ENCODE peak calls at places on chromosomes 6 and 20, in eight cellular contexts. One of them, this sample, is unnamed.

GRCh38 chr6:104855507-104855906 is 4.2 kb downstream of the HACE1 start:
- DNase-seq in left lung: no peak
- DNase-seq in Peyer's patch: no peak
- DNase-seq in stomach: no peak
- DNase-seq in Calu3: no peak
- DNase-seq in PC-3: peak
- DNase-seq in fibroblast of pulmonary artery: peak
- DNase-seq in AG04449: no peak
- DNase-seq in this sample: no peak

GRCh38 chr6:81769834-81770233 is 17.4 kb upstream of the TENT5A start:
- DNase-seq in left lung: no peak
- DNase-seq in Peyer's patch: no peak
- DNase-seq in stomach: no peak
- DNase-seq in Calu3: no peak
- DNase-seq in PC-3: peak
- DNase-seq in fibroblast of pulmonary artery: no peak
- DNase-seq in AG04449: no peak
- DNase-seq in this sample: no peak

GRCh38 chr6:25088513-25088912 is 152.8 kb upstream of the RIPOR2 start:
- DNase-seq in left lung: no peak
- DNase-seq in Peyer's patch: no peak
- DNase-seq in stomach: no peak
- DNase-seq in Calu3: no peak
- DNase-seq in PC-3: no peak
- DNase-seq in fibroblast of pulmonary artery: peak
- DNase-seq in AG04449: no peak
- DNase-seq in this sample: no peak

GRCh38 chr20:46230811-46231282 is 77.5 kb downstream of the CDH22 start:
- DNase-seq in left lung: no peak
- DNase-seq in Peyer's patch: no peak
- DNase-seq in stomach: no peak
- DNase-seq in Calu3: peak
- DNase-seq in PC-3: peak
- DNase-seq in fibroblast of pulmonary artery: peak
- DNase-seq in AG04449: no peak
- DNase-seq in this sample: no peak

GRCh38 chr20:2693286-2693995 is 861 bp downstream of the EBF4 start:
- DNase-seq in left lung: peak
- DNase-seq in Peyer's patch: no peak
- DNase-seq in stomach: peak
- DNase-seq in Calu3: peak
- DNase-seq in PC-3: no peak
- DNase-seq in fibroblast of pulmonary artery: peak
- DNase-seq in AG04449: no peak
- DNase-seq in this sample: peak

GRCh38 chr6:49457771-49458170 is 5.3 kb downstream of the MMUT start:
- DNase-seq in left lung: no peak
- DNase-seq in Peyer's patch: no peak
- DNase-seq in stomach: no peak
- DNase-seq in Calu3: no peak
- DNase-seq in PC-3: no peak
- DNase-seq in fibroblast of pulmonary artery: no peak
- DNase-seq in AG04449: no peak
- DNase-seq in this sample: no peak

GRCh38 chr20:16459019-16459700 is 114.1 kb downstream of the KIF16B start:
- DNase-seq in left lung: no peak
- DNase-seq in Peyer's patch: no peak
- DNase-seq in stomach: no peak
- DNase-seq in Calu3: no peak
- DNase-seq in PC-3: peak
- DNase-seq in fibroblast of pulmonary artery: peak
- DNase-seq in AG04449: peak
- DNase-seq in this sample: peak

GRCh38 chr6:160254467-160255312 is 3.9 kb downstream of the SLC22A2 start:
- DNase-seq in left lung: no peak
- DNase-seq in Peyer's patch: peak
- DNase-seq in stomach: no peak
- DNase-seq in Calu3: peak
- DNase-seq in PC-3: peak
- DNase-seq in fibroblast of pulmonary artery: no peak
- DNase-seq in AG04449: no peak
- DNase-seq in this sample: no peak

GRCh38 chr6:149929422-149929821 is 6.5 kb upstream of the RAET1G start:
- DNase-seq in left lung: no peak
- DNase-seq in Peyer's patch: no peak
- DNase-seq in stomach: no peak
- DNase-seq in Calu3: peak
- DNase-seq in PC-3: peak
- DNase-seq in fibroblast of pulmonary artery: no peak
- DNase-seq in AG04449: no peak
- DNase-seq in this sample: peak

GRCh38 chr6:43970913-43971775 is 156.1 kb downstream of the MRPL14 start:
- DNase-seq in left lung: no peak
- DNase-seq in Peyer's patch: no peak
- DNase-seq in stomach: peak
- DNase-seq in Calu3: peak
- DNase-seq in PC-3: peak
- DNase-seq in fibroblast of pulmonary artery: no peak
- DNase-seq in AG04449: no peak
- DNase-seq in this sample: peak

GRCh38 chr20:34579936-34580587 is 21.5 kb downstream of the MAP1LC3A start:
- DNase-seq in left lung: no peak
- DNase-seq in Peyer's patch: peak
- DNase-seq in stomach: peak
- DNase-seq in Calu3: no peak
- DNase-seq in PC-3: peak
- DNase-seq in fibroblast of pulmonary artery: no peak
- DNase-seq in AG04449: no peak
- DNase-seq in this sample: peak

GRCh38 chr6:169171010-169171409 is 82.6 kb downstream of the THBS2 start:
- DNase-seq in left lung: no peak
- DNase-seq in Peyer's patch: no peak
- DNase-seq in stomach: no peak
- DNase-seq in Calu3: no peak
- DNase-seq in PC-3: no peak
- DNase-seq in fibroblast of pulmonary artery: no peak
- DNase-seq in AG04449: no peak
- DNase-seq in this sample: no peak

GRCh38 chr6:6878921-6879585 is 228.7 kb upstream of the RREB1 start:
- DNase-seq in left lung: no peak
- DNase-seq in Peyer's patch: no peak
- DNase-seq in stomach: no peak
- DNase-seq in Calu3: no peak
- DNase-seq in PC-3: no peak
- DNase-seq in fibroblast of pulmonary artery: no peak
- DNase-seq in AG04449: no peak
- DNase-seq in this sample: no peak

GRCh38 chr6:8437813-8438212 is 2.5 kb upstream of the SLC35B3 start:
- DNase-seq in left lung: no peak
- DNase-seq in Peyer's patch: no peak
- DNase-seq in stomach: no peak
- DNase-seq in Calu3: no peak
- DNase-seq in PC-3: no peak
- DNase-seq in fibroblast of pulmonary artery: no peak
- DNase-seq in AG04449: no peak
- DNase-seq in this sample: no peak

GRCh38 chr20:3247638-3248037 is 8.6 kb upstream of the SLC4A11 start:
- DNase-seq in left lung: no peak
- DNase-seq in Peyer's patch: no peak
- DNase-seq in stomach: no peak
- DNase-seq in Calu3: no peak
- DNase-seq in PC-3: no peak
- DNase-seq in fibroblast of pulmonary artery: no peak
- DNase-seq in AG04449: no peak
- DNase-seq in this sample: no peak

GRCh38 chr6:33407132-33407718 is 3.6 kb upstream of the PHF1 start:
- DNase-seq in left lung: no peak
- DNase-seq in Peyer's patch: no peak
- DNase-seq in stomach: no peak
- DNase-seq in Calu3: no peak
- DNase-seq in PC-3: peak
- DNase-seq in fibroblast of pulmonary artery: peak
- DNase-seq in AG04449: no peak
- DNase-seq in this sample: no peak

GRCh38 chr6:63466242-63466733 is 106.0 kb upstream of the LOC128125822 start:
- DNase-seq in left lung: no peak
- DNase-seq in Peyer's patch: no peak
- DNase-seq in stomach: no peak
- DNase-seq in Calu3: no peak
- DNase-seq in PC-3: no peak
- DNase-seq in fibroblast of pulmonary artery: no peak
- DNase-seq in AG04449: no peak
- DNase-seq in this sample: no peak

GRCh38 chr6:42403415-42403814 is 48.3 kb downstream of the TRERF1 start:
- DNase-seq in left lung: no peak
- DNase-seq in Peyer's patch: peak
- DNase-seq in stomach: no peak
- DNase-seq in Calu3: no peak
- DNase-seq in PC-3: no peak
- DNase-seq in fibroblast of pulmonary artery: peak
- DNase-seq in AG04449: no peak
- DNase-seq in this sample: no peak

GRCh38 chr6:15132854-15133670 is 112.8 kb upstream of the JARID2 start:
- DNase-seq in left lung: no peak
- DNase-seq in Peyer's patch: peak
- DNase-seq in stomach: no peak
- DNase-seq in Calu3: no peak
- DNase-seq in PC-3: peak
- DNase-seq in fibroblast of pulmonary artery: peak
- DNase-seq in AG04449: peak
- DNase-seq in this sample: peak

GRCh38 chr6:17098007-17098406 is 3.8 kb upstream of the STMND1 start:
- DNase-seq in left lung: no peak
- DNase-seq in Peyer's patch: no peak
- DNase-seq in stomach: no peak
- DNase-seq in Calu3: no peak
- DNase-seq in PC-3: no peak
- DNase-seq in fibroblast of pulmonary artery: no peak
- DNase-seq in AG04449: no peak
- DNase-seq in this sample: no peak
- TF ChIP-seq CTCF in left lung: no peak
- TF ChIP-seq CTCF in Peyer's patch: no peak
- TF ChIP-seq CTCF in stomach: no peak
- TF ChIP-seq CTCF in Calu3: no peak
- TF ChIP-seq CTCF in PC-3: no peak
- TF ChIP-seq CTCF in fibroblast of pulmonary artery: no peak
- TF ChIP-seq CTCF in AG04449: no peak
- TF ChIP-seq CTCF in this sample: no peak

GRCh38 chr20:58381627-58382026 is 7.4 kb upstream of the VAPB start:
- DNase-seq in left lung: no peak
- DNase-seq in Peyer's patch: no peak
- DNase-seq in stomach: no peak
- DNase-seq in Calu3: no peak
- DNase-seq in PC-3: no peak
- DNase-seq in fibroblast of pulmonary artery: no peak
- DNase-seq in AG04449: no peak
- DNase-seq in this sample: no peak

GRCh38 chr20:58382096-58382495 is 6.9 kb upstream of the VAPB start:
- DNase-seq in left lung: no peak
- DNase-seq in Peyer's patch: no peak
- DNase-seq in stomach: no peak
- DNase-seq in Calu3: no peak
- DNase-seq in PC-3: no peak
- DNase-seq in fibroblast of pulmonary artery: no peak
- DNase-seq in AG04449: no peak
- DNase-seq in this sample: no peak

GRCh38 chr20:58388882-58389323 is at the start of gene VAPB:
- DNase-seq in left lung: peak
- DNase-seq in Peyer's patch: peak
- DNase-seq in stomach: peak
- DNase-seq in Calu3: peak
- DNase-seq in PC-3: peak
- DNase-seq in fibroblast of pulmonary artery: peak
- DNase-seq in AG04449: peak
- DNase-seq in this sample: peak

GRCh38 chr20:58388028-58388601 is 914 bp upstream of the VAPB start:
- DNase-seq in left lung: no peak
- DNase-seq in Peyer's patch: no peak
- DNase-seq in stomach: no peak
- DNase-seq in Calu3: no peak
- DNase-seq in PC-3: no peak
- DNase-seq in fibroblast of pulmonary artery: no peak
- DNase-seq in AG04449: no peak
- DNase-seq in this sample: no peak

GRCh38 chr20:58384821-58385220 is 4.2 kb upstream of the VAPB start:
- DNase-seq in left lung: no peak
- DNase-seq in Peyer's patch: no peak
- DNase-seq in stomach: no peak
- DNase-seq in Calu3: no peak
- DNase-seq in PC-3: no peak
- DNase-seq in fibroblast of pulmonary artery: no peak
- DNase-seq in AG04449: no peak
- DNase-seq in this sample: no peak
- TF ChIP-seq CTCF in left lung: no peak
- TF ChIP-seq CTCF in Peyer's patch: no peak
- TF ChIP-seq CTCF in stomach: no peak
- TF ChIP-seq CTCF in Calu3: no peak
- TF ChIP-seq CTCF in PC-3: no peak
- TF ChIP-seq CTCF in fibroblast of pulmonary artery: no peak
- TF ChIP-seq CTCF in AG04449: no peak
- TF ChIP-seq CTCF in this sample: no peak

GRCh38 chr6:99605074-99605726 is 1.4 kb upstream of the PRDM13 start:
- DNase-seq in left lung: peak
- DNase-seq in Peyer's patch: no peak
- DNase-seq in stomach: no peak
- DNase-seq in Calu3: no peak
- DNase-seq in PC-3: no peak
- DNase-seq in fibroblast of pulmonary artery: no peak
- DNase-seq in AG04449: no peak
- DNase-seq in this sample: no peak
- TF ChIP-seq CTCF in left lung: no peak
- TF ChIP-seq CTCF in Peyer's patch: no peak
- TF ChIP-seq CTCF in stomach: no peak
- TF ChIP-seq CTCF in Calu3: no peak
- TF ChIP-seq CTCF in PC-3: no peak
- TF ChIP-seq CTCF in fibroblast of pulmonary artery: no peak
- TF ChIP-seq CTCF in AG04449: no peak
- TF ChIP-seq CTCF in this sample: no peak

DNA sequence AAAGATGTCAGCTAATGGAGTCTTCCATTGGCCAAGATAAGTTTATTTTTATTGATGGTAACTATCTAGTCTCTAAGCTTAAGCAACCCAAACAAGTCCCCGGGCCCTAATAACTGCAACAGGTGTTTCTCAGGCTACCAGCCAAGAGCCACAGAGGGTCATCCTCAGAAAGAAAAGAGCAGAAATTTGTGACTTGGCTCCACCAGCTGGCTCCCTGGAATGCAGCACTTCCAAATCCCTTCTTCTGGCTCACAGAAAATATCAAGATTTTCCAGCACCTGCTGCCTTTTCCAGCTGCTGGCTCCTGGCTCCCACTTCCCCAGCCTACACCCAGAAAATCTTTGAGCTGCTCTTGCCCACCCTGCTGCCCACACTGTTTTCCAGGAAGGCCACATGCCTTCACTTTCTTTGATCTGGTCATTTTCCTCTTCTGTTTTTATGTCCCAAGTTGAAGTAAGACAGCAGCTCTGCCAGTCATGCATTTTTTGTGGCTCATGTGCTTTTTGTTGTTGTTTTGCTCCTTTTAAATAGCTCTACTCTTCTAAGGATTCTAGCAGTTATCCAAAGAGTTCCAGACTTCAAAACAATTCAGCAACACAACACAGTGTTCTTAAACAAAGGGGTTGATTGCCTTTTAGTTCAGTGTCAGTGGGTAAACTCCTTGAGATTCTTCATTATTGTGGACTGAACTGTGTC is 151.0 kb upstream of the SMLR1 start:
- DNase-seq in left lung: no peak
- DNase-seq in Peyer's patch: no peak
- DNase-seq in stomach: no peak
- DNase-seq in Calu3: no peak
- DNase-seq in PC-3: no peak
- DNase-seq in fibroblast of pulmonary artery: no peak
- DNase-seq in AG04449: no peak
- DNase-seq in this sample: no peak
- TF ChIP-seq CTCF in left lung: no peak
- TF ChIP-seq CTCF in Peyer's patch: no peak
- TF ChIP-seq CTCF in stomach: no peak
- TF ChIP-seq CTCF in Calu3: no peak
- TF ChIP-seq CTCF in PC-3: peak
- TF ChIP-seq CTCF in fibroblast of pulmonary artery: no peak
- TF ChIP-seq CTCF in AG04449: no peak
- TF ChIP-seq CTCF in this sample: no peak